ENCODE peak calls at places on chromosome 4, in nine cellular contexts. A is neural progenitor cell, Y is hepatocyte, B is HCT116, R is GM23248, V is MM.1S, K is PC-3, X is SK-N-SH, I is GM23338. N is an unnamed sample.

GRCh38 chr4:88054909-88055308 is 47.5 kb downstream of the PKD2 start:
- DNase-seq in A (peak), Y (peak), B (peak), R (peak), V (peak), K (peak), X (peak), I (peak), N (peak)

GRCh38 chr4:187204389-187204920 is 480.8 kb upstream of the FAT1 start:
- DNase-seq in A (no peak), Y (no peak), B (no peak), R (no peak), V (no peak), K (peak), X (no peak), I (no peak), N (no peak)

GRCh38 chr4:2341911-2342652 is 76.4 kb downstream of the ZFYVE28 start:
- DNase-seq in A (no peak), Y (peak), B (no peak), R (no peak), V (no peak), K (no peak), X (no peak), I (no peak), N (no peak)

GRCh38 chr4:86306816-86307215 is 53.0 kb downstream of the MAPK10 start:
- DNase-seq in A (no peak), Y (no peak), B (no peak), R (peak), V (no peak), K (peak), X (no peak), I (no peak), N (no peak)

GRCh38 chr4:13347517-13348125 is 136.5 kb downstream of the RAB28 start:
- DNase-seq in A (no peak), Y (no peak), B (no peak), R (peak), V (no peak), K (peak), X (no peak), I (no peak), N (no peak)

GRCh38 chr4:18440527-18441215 is 419.1 kb upstream of the LCORL start:
- DNase-seq in A (no peak), Y (no peak), B (no peak), R (no peak), V (no peak), K (no peak), X (no peak), I (peak), N (no peak)

GRCh38 chr4:98527528-98527927 is 130.9 kb downstream of the TSPAN5 start:
- DNase-seq in A (no peak), Y (no peak), B (no peak), R (peak), V (no peak), K (no peak), X (no peak), I (no peak), N (no peak)

GRCh38 chr4:183876268-183876934 is 28.7 kb upstream of the STOX2 start:
- DNase-seq in A (no peak), Y (peak), B (no peak), R (peak), V (no peak), K (peak), X (peak), I (no peak), N (no peak)

GRCh38 chr4:182825003-182825402 is 92.2 kb downstream of the DCTD start:
- DNase-seq in A (no peak), Y (no peak), B (no peak), R (no peak), V (no peak), K (no peak), X (no peak), I (no peak), N (no peak)

GRCh38 chr4:143410015-143410414 is 73.3 kb downstream of the GAB1 start:
- DNase-seq in A (no peak), Y (no peak), B (no peak), R (no peak), V (no peak), K (no peak), X (no peak), I (no peak), N (no peak)

GRCh38 chr4:185772391-185773093 is 39.5 kb downstream of the SORBS2 start:
- DNase-seq in A (no peak), Y (no peak), B (no peak), R (no peak), V (peak), K (no peak), X (no peak), I (no peak), N (no peak)

GRCh38 chr4:69568787-69569186 is 70.7 kb downstream of the UGT2A2 start:
- DNase-seq in A (no peak), Y (no peak), B (no peak), R (no peak), V (no peak), K (no peak), X (no peak), I (no peak), N (no peak)

GRCh38 chr4:90215286-90215685 is 88.1 kb downstream of the CCSER1 start:
- DNase-seq in A (no peak), Y (peak), B (no peak), R (no peak), V (peak), K (peak), X (no peak), I (no peak), N (no peak)

GRCh38 chr4:5746829-5747745 is 36.1 kb downstream of the EVC start:
- DNase-seq in A (no peak), Y (no peak), B (no peak), R (peak), V (no peak), K (peak), X (no peak), I (no peak), N (no peak)

GRCh38 chr4:1345905-1346780 is 865 bp upstream of the UVSSA start:
- DNase-seq in A (peak), Y (peak), B (no peak), R (peak), V (peak), K (peak), X (peak), I (peak), N (peak)

GRCh38 chr4:151486166-151486565 is 77.2 kb downstream of the FHIP1A start:
- DNase-seq in A (no peak), Y (no peak), B (no peak), R (peak), V (no peak), K (no peak), X (no peak), I (no peak), N (no peak)

GRCh38 chr4:2905544-2905943 is 57.7 kb downstream of the NOP14 start:
- DNase-seq in A (no peak), Y (no peak), B (no peak), R (no peak), V (no peak), K (no peak), X (no peak), I (no peak), N (no peak)

GRCh38 chr4:114281561-114281960 is 302.1 kb upstream of the ARSJ start:
- DNase-seq in A (no peak), Y (no peak), B (no peak), R (peak), V (no peak), K (no peak), X (no peak), I (no peak), N (no peak)

GRCh38 chr4:77095101-77095826 is 19.5 kb upstream of the CCNI start:
- DNase-seq in A (peak), Y (peak), B (peak), R (peak), V (peak), K (peak), X (peak), I (peak), N (peak)

GRCh38 chr4:472881-473574 is 25.9 kb downstream of the ZNF721 start:
- DNase-seq in A (peak), Y (no peak), B (no peak), R (peak), V (no peak), K (no peak), X (peak), I (peak), N (peak)

GRCh38 chr4:173538903-173539445 is 8.9 kb upstream of the HAND2 start:
- DNase-seq in A (no peak), Y (no peak), B (no peak), R (peak), V (no peak), K (no peak), X (no peak), I (peak), N (no peak)

GRCh38 chr4:43089730-43090129 is 197.2 kb downstream of the GRXCR1 start:
- DNase-seq in A (no peak), Y (no peak), B (no peak), R (peak), V (no peak), K (peak), X (no peak), I (no peak), N (no peak)

GRCh38 chr4:129355529-129355928 is 259.6 kb downstream of the C4orf33 start:
- DNase-seq in A (peak), Y (peak), B (no peak), R (peak), V (no peak), K (peak), X (no peak), I (no peak), N (no peak)

GRCh38 chr4:1384675-1385372 is 21.4 kb downstream of the NKX1-1 start:
- DNase-seq in A (no peak), Y (no peak), B (no peak), R (no peak), V (no peak), K (no peak), X (no peak), I (no peak), N (no peak)

GRCh38 chr4:165828928-165829327 is 44.1 kb upstream of the TLL1 start:
- DNase-seq in A (no peak), Y (no peak), B (no peak), R (no peak), V (no peak), K (no peak), X (no peak), I (no peak), N (no peak)

GRCh38 chr4:165464813-165465381 is 86.1 kb downstream of the CPE start:
- DNase-seq in A (peak), Y (peak), B (no peak), R (peak), V (peak), K (peak), X (peak), I (peak), N (peak)

GRCh38 chr4:65046496-65047101 is 623.7 kb downstream of the EPHA5 start:
- DNase-seq in A (no peak), Y (peak), B (no peak), R (no peak), V (no peak), K (peak), X (no peak), I (no peak), N (no peak)

GRCh38 chr4:161320377-161320776 is 843.4 kb downstream of the FSTL5 start:
- DNase-seq in A (peak), Y (peak), B (peak), R (peak), V (peak), K (peak), X (peak), I (peak), N (peak)

GRCh38 chr4:25760048-25760447 is 102.7 kb downstream of the SEL1L3 start:
- DNase-seq in A (no peak), Y (no peak), B (no peak), R (no peak), V (no peak), K (no peak), X (no peak), I (no peak), N (no peak)

GRCh38 chr4:25756503-25756902 is 100.9 kb downstream of the SLC34A2 start:
- DNase-seq in A (peak), Y (peak), B (no peak), R (no peak), V (no peak), K (no peak), X (no peak), I (no peak), N (no peak)

GRCh38 chr4:25760518-25761157 is 102.2 kb downstream of the SEL1L3 start:
- DNase-seq in A (no peak), Y (no peak), B (no peak), R (peak), V (no peak), K (no peak), X (no peak), I (no peak), N (no peak)

GRCh38 chr4:25757452-25757851 is 101.8 kb downstream of the SLC34A2 start:
- DNase-seq in A (no peak), Y (no peak), B (no peak), R (no peak), V (no peak), K (no peak), X (no peak), I (no peak), N (no peak)

DNA sequence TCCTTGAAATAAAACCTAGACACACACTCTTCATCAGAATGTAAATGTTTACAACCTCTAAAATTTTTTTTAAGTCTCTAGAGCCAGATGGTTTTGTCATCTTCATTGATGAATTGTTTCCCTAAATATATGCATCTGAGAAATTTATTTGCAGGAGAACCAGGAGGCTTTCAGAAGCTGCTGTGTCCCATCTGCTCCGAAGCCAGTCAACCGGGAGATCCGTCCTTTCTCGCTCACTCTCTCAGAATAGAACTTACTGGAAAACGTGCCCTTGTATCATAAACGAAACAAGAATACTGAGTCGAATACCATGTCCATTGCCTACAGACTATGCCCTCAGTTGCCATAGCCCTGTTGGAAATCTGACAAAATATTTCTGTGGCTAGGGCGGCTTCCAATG is 103.5 kb downstream of the SLC34A2 start:
- DNase-seq in A (no peak), Y (no peak), B (no peak), R (no peak), V (no peak), K (no peak), X (no peak), I (no peak), N (no peak)
- TF ChIP-seq EZH2phosphoT487 in A (no peak), Y (no peak), B (no peak), R (no peak), V (no peak), K (no peak), X (no peak), I (no peak), N (no peak)

GRCh38 chr4:140046573-140046972 is 107.4 kb downstream of the MAML3 start:
- DNase-seq in A (peak), Y (no peak), B (no peak), R (no peak), V (no peak), K (peak), X (no peak), I (peak), N (no peak)

GRCh38 chr4:140044314-140044991 is 109.5 kb downstream of the MAML3 start:
- DNase-seq in A (no peak), Y (no peak), B (no peak), R (no peak), V (no peak), K (no peak), X (no peak), I (no peak), N (no peak)

GRCh38 chr4:140047017-140047640 is 106.9 kb downstream of the MAML3 start:
- DNase-seq in A (peak), Y (no peak), B (no peak), R (no peak), V (no peak), K (peak), X (no peak), I (peak), N (no peak)

GRCh38 chr4:140047781-140048180 is 106.2 kb downstream of the MAML3 start:
- DNase-seq in A (peak), Y (no peak), B (no peak), R (no peak), V (no peak), K (no peak), X (no peak), I (peak), N (no peak)

DNA sequence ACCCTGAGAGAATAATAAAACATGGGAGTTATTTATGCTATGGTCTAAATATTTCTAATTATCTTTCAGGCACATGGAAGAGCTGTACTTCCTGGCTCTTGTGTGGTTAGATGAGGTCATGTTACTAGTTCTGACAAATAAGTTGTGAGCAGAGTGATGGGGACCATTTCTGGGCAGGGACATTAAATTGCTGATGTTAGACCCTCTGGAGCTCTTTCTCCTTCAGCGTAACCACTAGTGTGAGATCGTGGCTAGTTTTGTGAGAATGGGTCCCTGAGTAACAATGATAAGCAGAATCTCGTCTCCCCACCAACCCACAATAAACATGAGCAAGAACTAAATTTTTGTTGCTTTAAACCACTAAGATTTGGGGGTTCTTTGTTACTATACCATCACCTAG is 107.9 kb downstream of the MAML3 start:
- DNase-seq in A (no peak), Y (no peak), B (no peak), R (no peak), V (no peak), K (no peak), X (no peak), I (no peak), N (no peak)
- H3K4me2 ChIP-seq in A (peak), Y (no peak), B (no peak), R (no peak), V (no peak), K (peak), X (peak), I (peak), N (no peak)

DNA sequence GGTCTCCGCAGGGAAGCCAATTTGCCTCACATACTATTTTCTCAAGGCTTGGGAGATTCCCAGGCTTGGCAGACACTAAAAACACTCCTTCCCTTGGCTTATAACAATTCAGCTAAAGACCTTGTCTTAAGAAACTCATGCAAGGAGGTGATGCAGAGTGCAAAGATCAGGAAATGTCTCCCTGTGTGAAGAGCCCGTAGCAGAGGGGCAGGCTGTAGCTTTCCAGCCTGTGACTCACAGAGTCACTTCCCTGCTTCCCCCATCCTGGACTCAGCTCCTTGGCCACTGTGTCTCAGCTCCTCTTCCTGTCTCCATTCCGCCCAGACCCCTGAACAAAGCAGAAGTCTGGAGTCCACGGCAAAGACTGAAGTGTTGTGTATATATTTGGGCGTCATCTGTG is 56.1 kb downstream of the KDR start:
- DNase-seq in A (no peak), Y (peak), B (no peak), R (peak), V (no peak), K (peak), X (no peak), I (no peak), N (no peak)
- H2AFZ ChIP-seq in A (no peak), Y (no peak), B (no peak), R (peak), V (no peak), K (peak), X (no peak), I (peak), N (no peak)

GRCh38 chr4:112860731-112861377 is 188.6 kb upstream of the ANK2 start:
- DNase-seq in A (peak), Y (no peak), B (no peak), R (no peak), V (no peak), K (no peak), X (no peak), I (peak), N (no peak)

GRCh38 chr4:112861378-112862317 is 187.8 kb upstream of the ANK2 start:
- DNase-seq in A (peak), Y (no peak), B (no peak), R (no peak), V (no peak), K (no peak), X (no peak), I (no peak), N (no peak)

GRCh38 chr4:112859456-112860184 is 189.8 kb upstream of the ANK2 start:
- DNase-seq in A (no peak), Y (no peak), B (no peak), R (no peak), V (no peak), K (no peak), X (peak), I (no peak), N (no peak)

GRCh38 chr4:112862318-112862674 is 187.2 kb upstream of the ANK2 start:
- DNase-seq in A (no peak), Y (no peak), B (no peak), R (no peak), V (no peak), K (no peak), X (no peak), I (no peak), N (no peak)

GRCh38 chr4:112865443-112865842 is 184.0 kb upstream of the ANK2 start:
- DNase-seq in A (no peak), Y (no peak), B (no peak), R (peak), V (no peak), K (no peak), X (no peak), I (no peak), N (no peak)
- TF ChIP-seq EZH2phosphoT487 in A (no peak), Y (no peak), B (no peak), R (no peak), V (no peak), K (no peak), X (no peak), I (no peak), N (no peak)

DNA sequence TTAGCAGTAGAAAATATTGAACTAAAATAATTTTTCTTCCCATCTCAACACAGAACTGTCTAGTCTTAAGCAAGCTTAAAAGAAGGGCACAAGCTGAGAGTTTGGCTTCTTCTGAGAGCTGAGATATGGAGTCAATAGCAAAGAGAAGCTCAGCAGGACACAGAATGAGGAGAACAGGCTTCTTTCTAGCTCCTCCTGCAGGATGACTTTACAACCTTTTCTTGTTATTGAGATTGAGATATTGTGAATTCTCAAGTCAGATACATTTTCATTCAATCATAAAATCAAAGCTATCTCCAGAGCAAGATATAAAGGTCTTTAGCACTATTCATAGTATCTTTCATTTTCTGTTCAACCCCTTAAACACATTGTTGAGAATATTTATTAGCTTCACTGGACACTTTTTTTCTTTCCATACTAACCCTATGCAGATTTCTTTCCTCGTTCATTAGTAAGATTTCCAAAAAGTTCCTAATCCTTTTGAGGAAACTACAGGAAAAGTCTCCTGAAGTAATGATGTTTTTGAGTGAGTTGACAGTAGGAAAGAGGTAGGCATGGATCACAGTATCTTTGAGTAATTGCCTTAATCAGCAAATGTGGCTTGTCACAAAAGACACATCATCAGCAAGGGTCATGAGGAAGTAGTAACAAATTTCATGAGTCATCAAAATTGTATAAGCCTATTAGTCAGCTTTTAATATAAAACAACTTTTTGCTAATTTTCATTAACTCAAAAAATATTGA is 17.8 kb upstream of the CXCL3 start:
- DNase-seq in A (no peak), Y (no peak), B (peak), R (peak), V (no peak), K (peak), X (no peak), I (peak), N (no peak)
- H3K4me2 ChIP-seq in A (no peak), Y (no peak), B (peak), R (peak), V (no peak), K (peak), X (no peak), I (no peak), N (no peak)

GRCh38 chr4:54687887-54688841 is 30.4 kb downstream of the KIT start:
- DNase-seq in A (no peak), Y (no peak), B (no peak), R (peak), V (no peak), K (no peak), X (no peak), I (no peak), N (no peak)
- H2AFZ ChIP-seq in A (no peak), Y (no peak), B (no peak), R (no peak), V (no peak), K (no peak), X (no peak), I (no peak), N (no peak)

N was measured in OCI-LY7.